ENCODE peak calls at places on chromosomes 16 and 17, in ten cellular contexts. F, W, D, Z, S, B, V, Q, T and R are unnamed samples.

GRCh38 chr17:29650407-29650806 is 27.7 kb upstream of the CORO6 start:
- DNase-seq in S (no peak), Q (no peak), B (no peak), D (no peak), Z (no peak), T (no peak), F (no peak), W (no peak), V (no peak), R (no peak)

GRCh38 chr17:33377837-33378236 is 84.7 kb upstream of the ASIC2 start:
- DNase-seq in D (no peak), Z (no peak), Q (no peak), S (no peak), W (no peak), B (no peak), T (no peak), V (no peak), F (no peak), R (no peak)

GRCh38 chr17:36747861-36748260 is 146.5 kb downstream of the MRM1 start:
- DNase-seq in W (no peak), V (no peak), Q (no peak), S (no peak), Z (no peak), F (no peak), D (no peak), B (no peak), T (no peak), R (no peak)

GRCh38 chr17:57121308-57122042 is 36.4 kb downstream of the AKAP1 start:
- DNase-seq in T (peak), W (peak), Q (no peak), S (no peak), Z (no peak), D (no peak), F (no peak), V (no peak), B (no peak), R (peak)

GRCh38 chr16:50810241-50810965 is 68.5 kb downstream of the CYLD start:
- DNase-seq in Q (no peak), T (no peak), B (no peak), F (no peak), S (no peak), W (no peak), D (no peak), V (no peak), Z (peak), R (no peak)

GRCh38 chr17:53749178-53749577 is 73.5 kb upstream of the KIF2B start:
- DNase-seq in V (peak), Q (peak), Z (no peak), S (no peak), T (no peak), F (no peak), B (no peak), W (no peak), D (no peak), R (peak)

GRCh38 chr17:19647697-19648474 is 665 bp upstream of the ALDH3A2 start:
- DNase-seq in V (no peak), T (peak), F (peak), B (peak), Q (peak), Z (peak), S (peak), W (peak), D (peak), R (peak)

GRCh38 chr17:29004081-29004692 is 1.6 kb downstream of the SEZ6 start:
- DNase-seq in W (no peak), S (no peak), Z (no peak), B (no peak), D (no peak), V (no peak), Q (peak), F (no peak), T (peak), R (no peak)

GRCh38 chr16:16127469-16128116 is 95.7 kb downstream of the ABCC6 start:
- DNase-seq in V (peak), S (peak), Z (peak), D (peak), T (peak), F (peak), Q (peak), B (peak), W (peak), R (peak)

GRCh38 chr17:82338858-82339633 is 5.5 kb upstream of the SECTM1 start:
- DNase-seq in W (no peak), S (peak), D (peak), V (peak), T (peak), Z (no peak), F (peak), Q (peak), B (peak), R (peak)

GRCh38 chr17:50062323-50063243 is 6.7 kb downstream of the ITGA3 start:
- DNase-seq in T (peak), W (peak), Z (peak), F (peak), S (peak), Q (peak), B (peak), D (peak), V (peak), R (peak)

GRCh38 chr17:83065660-83066542 is 13.5 kb upstream of the METRNL start:
- DNase-seq in W (no peak), Z (no peak), Q (no peak), F (peak), S (peak), B (no peak), V (no peak), D (peak), T (no peak), R (no peak)

GRCh38 chr17:4483012-4483840 is 15.5 kb upstream of the SPNS2 start:
- DNase-seq in B (no peak), D (peak), S (peak), T (no peak), Q (peak), Z (peak), W (no peak), V (peak), F (no peak), R (peak)

GRCh38 chr16:69859105-69859969 is 91.8 kb upstream of the CLEC18A start:
- DNase-seq in T (no peak), W (peak), B (no peak), F (no peak), Q (peak), S (peak), V (no peak), Z (peak), D (peak), R (peak)

GRCh38 chr17:18004901-18005305 is 32.2 kb downstream of the DRC3 start:
- DNase-seq in S (no peak), W (no peak), F (no peak), Q (no peak), T (no peak), Z (no peak), D (no peak), B (no peak), V (no peak), R (no peak)
- TF ChIP-seq CTCF in S (no peak), W (peak), F (no peak), Q (peak), T (peak), Z (no peak), D (no peak), B (peak), V (peak), R (no peak)

GRCh38 chr16:30680326-30680725 is 18.6 kb upstream of the SRCAP start:
- DNase-seq in S (no peak), Q (no peak), V (no peak), Z (no peak), B (no peak), W (no peak), D (no peak), T (no peak), F (no peak), R (no peak)
- H3K27ac ChIP-seq in S (no peak), Q (no peak), V (no peak), Z (no peak), B (no peak), W (no peak), D (no peak), T (no peak), F (no peak), R (no peak)

GRCh38 chr17:7002288-7003047 is 6.6 kb downstream of the ALOX12 start:
- DNase-seq in S (no peak), W (no peak), B (no peak), V (no peak), Q (no peak), F (no peak), Z (no peak), T (no peak), D (no peak), R (no peak)

GRCh38 chr17:7003745-7004144 is 7.9 kb downstream of the ALOX12 start:
- DNase-seq in D (no peak), W (no peak), Z (no peak), V (no peak), F (no peak), S (no peak), B (no peak), Q (no peak), T (no peak), R (no peak)

GRCh38 chr17:7004398-7005253 is 7.8 kb upstream of the RNASEK start:
- DNase-seq in B (no peak), V (no peak), T (peak), W (peak), S (no peak), D (peak), F (no peak), Q (peak), Z (no peak), R (no peak)

GRCh38 chr17:6998855-6999508 is 3.1 kb downstream of the ALOX12 start:
- DNase-seq in T (no peak), Q (no peak), B (no peak), F (no peak), Z (no peak), D (no peak), S (no peak), V (no peak), W (no peak), R (no peak)

GRCh38 chr17:7001562-7001961 is 5.7 kb downstream of the ALOX12 start:
- DNase-seq in Q (no peak), Z (no peak), S (no peak), V (no peak), W (no peak), D (no peak), F (no peak), T (no peak), B (no peak), R (no peak)
- TF ChIP-seq CTCF in Q (peak), Z (peak), S (no peak), V (peak), W (peak), D (no peak), F (no peak), T (peak), B (peak), R (peak)

GRCh38 chr17:80891096-80892018 is 100.3 kb upstream of the CHMP6 start:
- DNase-seq in Q (peak), T (peak), V (peak), D (no peak), Z (no peak), F (no peak), S (peak), W (no peak), B (no peak), R (peak)
- H3K27ac ChIP-seq in Q (peak), T (peak), V (peak), D (no peak), Z (peak), F (peak), S (peak), W (peak), B (no peak), R (peak)

GRCh38 chr17:7380321-7380720 is 568 bp upstream of the TNK1 start:
- DNase-seq in V (no peak), Q (no peak), T (peak), D (peak), B (peak), F (no peak), Z (peak), W (peak), S (peak), R (no peak)
- TF ChIP-seq CTCF in V (no peak), Q (no peak), T (no peak), D (no peak), B (no peak), F (no peak), Z (no peak), W (no peak), S (no peak), R (no peak)

DNA sequence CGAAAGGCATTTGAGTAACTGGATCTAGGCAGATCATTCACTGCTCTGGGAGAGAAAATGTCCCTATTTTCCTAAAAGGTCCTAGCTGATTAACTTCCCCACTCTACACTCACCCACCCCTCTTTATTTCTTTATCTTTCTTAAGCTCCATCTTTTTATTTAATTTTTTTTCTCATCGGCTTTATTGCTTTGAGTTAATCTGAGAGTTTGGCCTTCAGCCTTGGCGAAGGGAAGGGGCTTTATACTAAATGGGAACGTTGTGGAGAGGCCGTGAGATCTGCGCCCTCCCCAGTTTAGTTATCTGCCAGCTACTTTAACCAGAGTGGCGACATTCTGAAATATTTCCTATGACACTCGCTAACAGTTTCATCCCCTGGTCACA is 882 bp upstream of the TOX3 start:
- DNase-seq in W (no peak), D (no peak), F (no peak), B (no peak), T (no peak), V (no peak), Q (no peak), Z (no peak), S (no peak), R (no peak)
- H3K27ac ChIP-seq in W (no peak), D (peak), F (no peak), B (no peak), T (no peak), V (no peak), Q (no peak), Z (no peak), S (peak), R (no peak)